ENCODE peak calls at places on chromosome 22, in seven cellular contexts. H is brain microvascular endothelial cell, N is astrocyte of the spinal cord, L is fibroblast of lung, A is RWPE1, C is heart left ventricle, R is K562. E is an unnamed sample.

GRCh38 chr22:37485006-37485713 is 1.0 kb downstream of the MFNG start:
- DNase-seq in C (no peak), H (no peak), N (no peak), L (no peak), R (no peak), A (no peak), E (no peak)

GRCh38 chr22:30332551-30332950 is 5.8 kb upstream of the TBC1D10A start:
- DNase-seq in H (no peak), R (no peak), L (no peak), N (no peak), A (no peak), C (no peak), E (no peak)

GRCh38 chr22:38317995-38318715 is 922 bp upstream of the CSNK1E start:
- DNase-seq in H (peak), N (peak), R (peak), L (peak), A (peak), C (peak), E (no peak)

GRCh38 chr22:37193629-37194191 is 5.7 kb upstream of the C1QTNF6 start:
- DNase-seq in L (peak), R (peak), A (no peak), C (no peak), H (no peak), N (no peak), E (no peak)

GRCh38 chr22:48585916-48586798 is 1241.5 kb downstream of the BRD1 start:
- DNase-seq in L (no peak), A (no peak), R (no peak), C (no peak), H (no peak), N (no peak), E (no peak)

GRCh38 chr22:37741312-37741795 is 44.5 kb downstream of the TRIOBP start:
- DNase-seq in C (peak), N (peak), H (peak), A (peak), L (peak), R (no peak), E (no peak)

GRCh38 chr22:47282851-47283250 is 520.4 kb downstream of the TBC1D22A start:
- DNase-seq in N (no peak), R (no peak), A (no peak), H (no peak), L (no peak), C (no peak), E (no peak)

GRCh38 chr22:20997536-20998257 is 4.2 kb downstream of the THAP7 start:
- DNase-seq in N (no peak), R (peak), L (no peak), C (no peak), A (no peak), H (no peak), E (no peak)

GRCh38 chr22:46897246-46897623 is 134.8 kb downstream of the TBC1D22A start:
- DNase-seq in R (peak), C (no peak), L (no peak), A (no peak), N (no peak), H (no peak), E (no peak)

GRCh38 chr22:45881524-45881875 is 95.5 kb downstream of the WNT7B start:
- DNase-seq in R (no peak), A (no peak), H (no peak), L (no peak), N (no peak), C (no peak), E (no peak)

GRCh38 chr22:24125942-24126341 is 55.3 kb upstream of the SUSD2 start:
- DNase-seq in A (no peak), N (no peak), L (no peak), H (no peak), C (no peak), R (no peak), E (no peak)

GRCh38 chr22:24129980-24130379 is 51.3 kb upstream of the SUSD2 start:
- DNase-seq in N (no peak), L (no peak), C (no peak), H (no peak), R (no peak), A (no peak), E (no peak)

GRCh38 chr22:24128024-24128423 is 53.3 kb upstream of the SUSD2 start:
- DNase-seq in R (no peak), H (no peak), C (no peak), A (no peak), N (no peak), L (no peak), E (no peak)

GRCh38 chr22:24133187-24133965 is 47.9 kb upstream of the SUSD2 start:
- DNase-seq in N (peak), H (no peak), L (no peak), A (no peak), R (no peak), C (no peak), E (no peak)

DNA sequence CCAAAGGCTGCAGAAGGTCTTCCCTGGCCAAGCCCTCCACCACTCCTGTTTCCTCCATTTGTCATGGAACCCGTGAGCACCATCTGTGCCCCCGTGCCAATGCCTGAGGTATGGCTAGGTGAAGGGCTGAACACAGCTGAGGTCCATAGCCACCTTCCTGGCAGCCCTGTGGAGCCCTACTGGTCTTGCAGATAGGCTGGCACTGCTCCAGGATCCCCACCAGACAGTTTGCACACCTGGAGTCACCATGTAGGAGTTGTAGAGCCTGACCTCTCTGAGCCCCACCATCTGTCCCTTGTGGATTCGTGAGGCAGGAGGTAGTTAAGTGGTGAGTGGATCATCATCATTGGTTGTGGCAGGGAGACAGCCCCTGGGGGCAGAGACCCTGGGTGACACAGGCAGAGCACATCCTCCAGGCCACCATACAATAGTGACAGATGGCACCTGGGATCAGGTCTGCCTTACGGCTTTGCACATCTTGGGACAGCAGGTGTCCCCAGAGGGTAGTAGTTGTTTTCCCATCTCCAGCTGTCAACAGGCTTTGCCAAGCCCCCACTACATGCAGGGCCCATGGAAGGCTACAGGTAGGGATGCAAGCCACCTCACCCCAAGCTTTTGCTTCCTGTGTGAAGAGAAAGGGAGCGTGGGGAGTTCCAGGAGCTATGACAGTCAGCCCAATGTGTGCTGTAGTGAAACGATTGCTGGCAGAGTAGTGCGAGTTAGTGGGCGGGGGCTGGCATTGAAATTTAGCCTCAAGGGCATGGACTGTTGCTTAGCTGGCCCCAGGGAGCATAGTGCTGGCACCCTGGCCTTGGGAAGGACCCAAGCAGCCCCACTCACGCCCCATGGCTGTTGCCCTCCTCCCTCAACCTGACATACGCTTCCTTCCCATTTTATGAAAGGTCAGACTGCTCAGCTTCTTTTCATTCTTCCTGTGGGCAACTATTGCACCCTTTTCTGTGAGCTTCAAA is 52.4 kb upstream of the SUSD2 start:
- DNase-seq in C (no peak), H (no peak), L (no peak), A (no peak), R (no peak), N (no peak), E (peak)
- TF ChIP-seq CTCF in C (no peak), H (no peak), L (no peak), A (no peak), R (no peak), N (no peak), E (no peak)

GRCh38 chr22:39319284-39320170 is at the start of gene RPL3:
- DNase-seq in N (peak), R (peak), C (peak), H (peak), A (peak), L (peak), E (peak)
- TF ChIP-seq CTCF in N (no peak), R (peak), C (no peak), H (no peak), A (no peak), L (peak), E (no peak)

GRCh38 chr22:29122041-29122440 is 49.2 kb downstream of the KREMEN1 start:
- DNase-seq in R (no peak), N (no peak), L (no peak), A (no peak), C (no peak), H (no peak), E (no peak)
- TF ChIP-seq CTCF in R (no peak), N (no peak), L (no peak), A (no peak), C (no peak), H (no peak), E (no peak)

GRCh38 chr22:23376256-23376655 is 195.9 kb downstream of the BCR start:
- DNase-seq in R (peak), N (no peak), H (no peak), L (no peak), C (no peak), A (no peak), E (no peak)
- TF ChIP-seq CTCF in R (peak), N (peak), H (peak), L (no peak), C (no peak), A (no peak), E (peak)

GRCh38 chr22:22558972-22559603 is at the start of gene PRAME:
- DNase-seq in R (peak), N (no peak), H (peak), L (peak), C (peak), A (peak), E (peak)
- TF ChIP-seq CTCF in R (no peak), N (peak), H (peak), L (peak), C (peak), A (peak), E (peak)

GRCh38 chr22:44357296-44357961 is 44.7 kb upstream of the SHISAL1 start:
- DNase-seq in H (no peak), N (no peak), R (no peak), A (no peak), L (no peak), C (no peak), E (no peak)
- TF ChIP-seq CTCF in H (peak), N (peak), R (no peak), A (no peak), L (peak), C (no peak), E (no peak)

E was measured in D721Med.